ENCODE peak calls at places on chromosomes 5 and 9, in five cellular contexts. L is HepG2, A is HEK293T, K is GM12878, S is K562. V is an unnamed sample.

GRCh38 chr5:96807099-96807654 is 568 bp downstream of the ERAP1 start:
- DNase-seq in K (no peak), A (peak), S (peak), L (peak), V (peak)

GRCh38 chr9:76646249-76646648 is 118.0 kb upstream of the PCA3 start:
- DNase-seq in L (no peak), K (no peak), A (peak), S (peak), V (no peak)

GRCh38 chr5:173094012-173094661 is 38.0 kb downstream of the CREBRF start:
- DNase-seq in A (no peak), L (peak), S (no peak), K (no peak), V (no peak)

GRCh38 chr9:34685591-34685990 is 5.5 kb downstream of the CCL19 start:
- DNase-seq in S (no peak), K (no peak), A (no peak), L (no peak), V (no peak)

GRCh38 chr5:16737173-16737572 is 120.4 kb upstream of the RETREG1 start:
- DNase-seq in S (no peak), A (no peak), L (peak), K (no peak), V (no peak)

GRCh38 chr9:134333234-134333873 is 7.1 kb downstream of the RXRA start:
- DNase-seq in S (no peak), A (no peak), L (peak), K (no peak), V (peak)

GRCh38 chr9:36974731-36975130 is 59.3 kb downstream of the PAX5 start:
- DNase-seq in A (no peak), L (no peak), S (no peak), K (no peak), V (no peak)

GRCh38 chr5:39015743-39016586 is 58.2 kb downstream of the RICTOR start:
- DNase-seq in K (no peak), S (no peak), L (peak), A (no peak), V (no peak)

GRCh38 chr5:41978686-41979085 is 53.6 kb downstream of the FBXO4 start:
- DNase-seq in L (no peak), A (no peak), K (no peak), S (no peak), V (no peak)

GRCh38 chr5:103272377-103272776 is 13.8 kb downstream of the MACIR start:
- DNase-seq in L (no peak), A (no peak), S (no peak), K (no peak), V (no peak)

GRCh38 chr9:89463986-89464901 is 33.7 kb downstream of the SEMA4D start:
- DNase-seq in A (no peak), K (peak), L (no peak), S (no peak), V (no peak)

GRCh38 chr9:122134822-122135528 is 24.6 kb downstream of the NDUFA8 start:
- DNase-seq in K (no peak), S (peak), L (no peak), A (no peak), V (no peak)

GRCh38 chr5:125551246-125551645 is 804.8 kb upstream of the ZNF608 start:
- DNase-seq in A (no peak), S (no peak), K (no peak), L (no peak), V (no peak)

GRCh38 chr5:159763564-159763963 is 152.7 kb upstream of the ADRA1B start:
- DNase-seq in A (no peak), L (no peak), K (no peak), S (no peak), V (no peak)

GRCh38 chr9:16870606-16871357 is at the start of gene BNC2:
- DNase-seq in S (no peak), K (no peak), A (peak), L (no peak), V (peak)

GRCh38 chr9:79686381-79687130 is 114.8 kb downstream of the TLE4 start:
- DNase-seq in L (no peak), A (peak), S (no peak), K (no peak), V (no peak)

GRCh38 chr5:19927919-19928318 is 60.1 kb downstream of the CDH18 start:
- DNase-seq in S (no peak), A (no peak), L (peak), K (no peak), V (peak)

GRCh38 chr5:139396691-139397090 is 1.8 kb upstream of the PROB1 start:
- DNase-seq in S (no peak), L (no peak), K (no peak), A (no peak), V (no peak)

GRCh38 chr9:114383866-114384231 is 3.9 kb downstream of the AKNA start:
- DNase-seq in A (no peak), K (no peak), L (no peak), S (no peak), V (no peak)

GRCh38 chr5:139755892-139756671 is 39.5 kb upstream of the PSD2 start:
- DNase-seq in A (no peak), L (peak), S (no peak), K (no peak), V (peak)

GRCh38 chr5:64625678-64626077 is 64.6 kb upstream of the SHISAL2B start:
- DNase-seq in S (peak), K (no peak), A (no peak), L (no peak), V (no peak)

GRCh38 chr5:1651971-1652872 is 128.5 kb upstream of the LPCAT1 start:
- DNase-seq in K (no peak), S (no peak), A (no peak), L (no peak), V (no peak)

GRCh38 chr5:1655496-1656270 is 131.9 kb upstream of the LPCAT1 start:
- DNase-seq in A (no peak), S (no peak), K (no peak), L (no peak), V (peak)

GRCh38 chr5:1654786-1655495 is 131.2 kb upstream of the LPCAT1 start:
- DNase-seq in S (no peak), K (no peak), A (no peak), L (no peak), V (peak)

GRCh38 chr5:1651250-1651649 is 127.5 kb upstream of the LPCAT1 start:
- DNase-seq in S (no peak), K (no peak), A (no peak), L (no peak), V (no peak)

DNA sequence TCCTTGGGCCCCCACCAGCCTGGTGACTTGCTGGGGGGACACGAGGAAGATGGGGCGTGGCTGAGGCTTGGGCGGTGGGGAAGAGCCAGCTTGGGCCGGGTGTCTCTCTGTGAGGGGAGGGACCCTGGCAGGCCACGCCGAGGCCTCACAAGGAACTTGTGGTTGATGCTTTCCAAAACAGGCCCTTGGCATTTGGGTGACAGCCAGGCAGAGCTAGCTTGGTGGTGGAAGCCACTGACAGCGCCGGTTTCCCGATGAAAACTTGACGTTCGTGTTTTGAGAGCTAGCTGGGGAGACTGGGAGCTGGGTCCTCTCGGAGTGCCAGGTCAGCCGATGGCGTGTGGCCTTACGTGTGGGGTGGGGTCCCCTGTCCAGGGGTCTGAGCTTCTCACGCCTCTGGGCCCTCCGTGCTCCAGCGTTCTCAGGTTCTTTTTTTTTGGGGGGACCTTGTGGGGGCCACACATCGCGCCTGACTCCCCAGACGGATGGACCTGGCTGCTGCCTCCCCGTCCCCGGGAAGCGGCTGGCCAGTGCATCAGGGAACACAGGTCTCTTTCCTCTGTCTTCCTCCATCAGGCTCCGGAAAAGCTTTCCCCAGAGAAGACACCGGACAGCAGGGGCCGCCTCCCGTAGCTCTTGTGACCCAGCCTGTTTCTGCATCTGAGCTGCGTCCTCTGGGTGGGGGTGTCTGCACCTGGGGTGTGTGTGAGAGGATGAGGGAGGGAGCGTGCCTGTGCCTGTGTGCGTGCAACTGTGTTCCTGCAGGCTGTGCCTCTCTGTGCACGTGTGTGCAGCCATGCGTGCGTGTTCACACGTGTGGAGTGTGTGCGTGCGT is 129.3 kb upstream of the LPCAT1 start:
- DNase-seq in S (no peak), K (no peak), L (no peak), A (no peak), V (no peak)
- TF ChIP-seq FOXM1 in S (no peak), K (no peak), L (no peak), A (no peak), V (no peak)

GRCh38 chr9:94729199-94729598 is 2.7 kb downstream of the AOPEP start:
- DNase-seq in K (no peak), L (no peak), A (no peak), S (no peak), V (no peak)

GRCh38 chr9:94728719-94729118 is 2.2 kb downstream of the AOPEP start:
- DNase-seq in A (no peak), K (no peak), L (no peak), S (no peak), V (no peak)

DNA sequence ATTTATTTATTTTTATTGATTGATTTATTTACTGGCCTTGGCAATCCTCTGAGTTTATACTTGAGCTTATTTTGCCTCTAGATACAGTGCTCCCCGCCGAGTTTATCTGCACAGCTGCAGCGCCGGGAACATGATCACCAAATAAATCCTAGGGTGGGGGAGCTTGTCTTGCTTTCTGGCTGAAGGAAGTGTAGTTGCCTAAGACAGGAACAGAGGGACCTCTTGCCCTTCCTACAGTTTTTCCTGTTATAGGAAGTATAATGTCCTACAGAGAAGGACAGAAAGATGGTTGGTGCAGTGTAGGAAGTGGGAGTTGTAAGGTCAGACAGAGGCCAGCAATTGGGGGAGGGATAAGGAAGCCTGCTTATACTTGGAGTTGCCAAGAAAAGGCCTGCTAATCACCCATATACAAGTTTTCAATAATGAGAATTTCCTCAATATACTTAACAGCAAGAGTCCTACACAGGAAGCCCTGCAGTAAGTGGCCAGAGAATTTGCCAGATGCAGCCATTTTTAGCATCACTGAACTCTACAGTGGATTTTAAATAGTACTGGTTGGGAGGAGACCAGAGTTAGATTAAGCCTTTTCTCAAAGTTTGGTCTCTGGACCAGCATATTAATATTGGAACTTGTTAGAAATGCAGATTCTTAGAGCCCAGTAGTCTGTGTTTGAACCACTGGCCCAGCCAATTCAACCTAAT is 7.7 kb downstream of the AOPEP start:
- DNase-seq in A (peak), K (no peak), L (no peak), S (peak), V (no peak)
- TF ChIP-seq FOXM1 in A (no peak), K (no peak), L (no peak), S (no peak), V (no peak)

DNA sequence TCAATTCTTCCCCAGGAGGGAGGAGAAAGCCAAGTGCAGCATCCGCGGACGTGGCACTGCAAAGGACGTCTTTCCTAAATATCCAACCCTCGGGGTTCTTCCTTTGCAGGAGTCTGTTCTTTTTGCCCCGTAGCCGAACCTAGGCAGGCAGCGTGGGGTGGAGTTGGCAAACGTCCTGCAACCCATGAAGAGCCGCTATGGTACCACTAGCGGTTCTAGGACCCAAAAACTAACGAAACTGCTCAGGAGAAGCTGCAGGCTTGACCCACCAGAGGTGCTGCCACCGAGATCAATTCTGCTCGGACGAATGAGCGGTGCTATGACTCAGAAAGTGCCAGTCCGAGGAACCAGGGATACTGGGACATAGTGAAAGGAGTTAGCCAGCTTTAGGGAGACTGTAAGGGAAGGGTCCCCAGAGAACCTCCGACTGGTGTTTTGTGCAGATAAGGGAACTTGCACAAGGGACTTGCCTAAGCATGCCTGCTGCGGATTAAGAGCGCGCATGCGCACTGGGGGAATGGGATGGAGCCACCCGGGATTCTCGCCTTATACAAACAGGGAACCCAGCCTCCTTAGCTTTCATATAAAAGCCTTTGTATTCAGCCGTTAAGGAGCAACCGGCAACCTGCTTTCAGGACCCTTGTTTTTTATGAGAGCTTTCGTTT is 32.7 kb downstream of the ANXA2R start:
- DNase-seq in K (no peak), S (peak), L (peak), A (no peak), V (peak)
- TF ChIP-seq FOXM1 in K (no peak), S (peak), L (no peak), A (no peak), V (no peak)

DNA sequence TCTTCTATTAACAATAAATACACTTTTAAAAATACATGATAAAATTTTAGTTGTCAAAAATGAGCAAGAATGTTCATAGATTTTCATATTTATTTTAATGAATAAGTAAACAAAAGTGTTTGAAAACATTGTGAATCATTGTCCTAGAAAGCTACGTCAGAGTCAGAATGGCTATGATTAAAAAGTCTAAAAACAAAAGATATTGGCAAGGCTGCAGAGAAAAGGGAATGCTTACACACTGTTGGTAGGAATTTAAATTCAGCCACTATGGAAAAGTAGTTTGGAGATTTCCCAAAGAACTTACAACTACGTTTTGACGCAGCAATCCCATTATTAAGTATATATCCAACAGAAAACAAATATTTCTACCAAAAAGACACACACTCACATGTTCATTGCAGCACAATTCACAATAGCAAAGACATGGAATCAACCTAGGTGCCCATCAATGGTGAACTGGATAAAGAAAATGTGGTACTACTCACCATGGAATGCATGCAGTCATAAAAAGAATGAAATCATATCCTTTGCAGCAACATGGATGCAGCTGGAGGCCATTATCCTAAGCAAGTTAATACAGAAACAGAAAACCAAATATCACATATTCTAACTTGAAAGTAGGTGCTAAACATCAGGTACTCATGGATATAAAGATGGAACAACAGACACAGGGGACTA is 49.2 kb upstream of the FBXL17 start:
- DNase-seq in S (no peak), A (no peak), L (no peak), K (no peak), V (no peak)
- TF ChIP-seq FOXM1 in S (no peak), A (no peak), L (no peak), K (no peak), V (no peak)

GRCh38 chr9:107306308-107306707 is 23.2 kb downstream of the RAD23B start:
- DNase-seq in K (no peak), L (no peak), S (no peak), A (no peak), V (no peak)
- TF ChIP-seq FOXM1 in K (no peak), L (no peak), S (no peak), A (no peak), V (no peak)

GRCh38 chr9:10135553-10135952 is 477.2 kb downstream of the PTPRD start:
- DNase-seq in A (no peak), K (no peak), S (no peak), L (no peak), V (no peak)

GRCh38 chr9:10127867-10128266 is 484.9 kb downstream of the PTPRD start:
- DNase-seq in L (no peak), S (no peak), K (no peak), A (no peak), V (no peak)

GRCh38 chr9:10134266-10134665 is 478.5 kb downstream of the PTPRD start:
- DNase-seq in L (no peak), A (no peak), S (no peak), K (no peak), V (no peak)

GRCh38 chr9:10130061-10130675 is 482.6 kb downstream of the PTPRD start:
- DNase-seq in L (no peak), A (no peak), K (no peak), S (no peak), V (no peak)
- TF ChIP-seq FOXM1 in L (no peak), A (no peak), K (no peak), S (no peak), V (no peak)

GRCh38 chr9:95373069-95373681 is 55.7 kb upstream of the FANCC start:
- DNase-seq in K (no peak), A (no peak), L (no peak), S (no peak), V (peak)
- TF ChIP-seq FOXM1 in K (no peak), A (no peak), L (no peak), S (no peak), V (no peak)

DNA sequence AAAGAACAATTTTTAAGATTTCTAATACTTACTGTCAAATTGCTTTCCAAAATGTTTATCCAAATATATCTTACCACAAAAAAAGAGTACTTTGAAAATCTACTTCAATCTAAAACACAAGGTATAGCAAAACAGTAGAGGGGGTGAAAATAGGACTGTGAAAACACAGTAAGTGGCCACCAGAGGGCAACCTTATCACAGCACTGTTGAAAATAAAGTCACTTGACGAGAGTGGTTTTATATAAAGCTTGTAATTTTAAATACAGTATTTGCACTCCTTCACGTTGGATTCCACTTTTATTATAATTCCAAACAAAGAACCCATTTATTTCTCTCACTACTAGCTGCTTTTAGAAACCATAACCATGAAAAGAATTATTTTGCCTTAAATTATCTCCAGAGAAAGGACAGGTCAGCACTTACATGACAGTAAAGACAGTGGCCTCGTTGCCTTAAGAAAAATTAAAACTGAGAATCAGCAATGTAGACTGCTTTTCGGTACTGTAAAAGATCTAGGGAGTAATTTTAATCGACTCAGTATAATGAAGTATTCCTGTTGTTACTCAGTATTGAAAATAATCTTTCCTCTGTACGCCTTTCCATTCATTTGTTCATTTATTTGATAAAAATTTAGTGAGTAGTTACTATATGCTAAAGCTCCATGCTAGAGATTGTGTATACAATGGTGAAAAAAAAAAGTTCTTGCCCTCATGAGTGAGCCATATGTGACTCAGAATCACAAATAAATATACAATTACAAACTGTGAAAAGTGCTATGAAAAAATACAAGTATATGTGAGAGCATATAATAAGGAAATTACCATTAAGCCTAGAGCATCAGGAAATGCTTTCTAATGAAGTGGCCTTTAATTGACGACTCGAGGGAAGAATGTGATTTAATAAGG is 40.0 kb upstream of the CDK5RAP2 start:
- DNase-seq in A (peak), L (peak), K (peak), S (peak), V (peak)
- TF ChIP-seq FOXM1 in A (no peak), L (no peak), K (no peak), S (no peak), V (no peak)

DNA sequence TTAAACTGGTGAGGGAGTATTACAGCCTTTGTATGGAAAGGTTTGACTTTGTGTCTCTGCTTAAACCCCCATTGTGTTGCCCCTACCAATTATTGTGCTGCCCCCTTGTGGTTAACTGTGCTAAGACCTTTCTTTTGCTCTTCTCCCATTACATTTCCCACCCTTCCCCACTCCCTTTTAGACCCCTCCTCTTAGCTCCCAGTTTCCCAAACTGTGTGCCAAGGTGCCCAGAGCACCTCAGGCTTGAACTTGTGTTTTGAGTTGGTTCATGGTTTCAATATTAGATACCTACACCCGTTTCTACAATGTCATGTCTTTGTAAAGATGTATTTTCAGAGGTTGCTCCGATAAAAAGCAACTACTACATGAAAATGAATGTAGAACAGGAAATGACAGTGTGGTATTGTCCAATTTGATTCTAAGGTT is 2.9 kb downstream of the JAK2 start:
- DNase-seq in S (peak), K (peak), A (peak), L (peak), V (peak)
- TF ChIP-seq FOXM1 in S (no peak), K (peak), A (no peak), L (no peak), V (no peak)